ENCODE peak calls at places on chromosomes 5 and 9, in nine cellular contexts. T, Y, R, I, D, G, X, F and P are unnamed samples.

GRCh38 chr5:132204736-132205135 is 22.9 kb downstream of the P4HA2 start:
- DNase-seq in Y (no peak), X (no peak), R (no peak), F (no peak), T (no peak), D (no peak), G (no peak), I (no peak), P (no peak)

GRCh38 chr5:151772868-151773561 is 1.3 kb downstream of the G3BP1 start:
- DNase-seq in T (no peak), F (no peak), Y (no peak), D (peak; percentile 25), I (no peak), X (peak; percentile 43), G (no peak), R (no peak), P (peak; percentile 77)

GRCh38 chr5:67289763-67290521 is 93.3 kb upstream of the CD180 start:
- DNase-seq in T (no peak), D (no peak), R (peak; percentile 23), F (no peak), G (no peak), I (no peak), X (no peak), Y (no peak), P (no peak)

GRCh38 chr9:35226685-35227084 is 64.9 kb downstream of the UNC13B start:
- DNase-seq in I (no peak), X (peak; percentile 7), T (no peak), R (no peak), Y (no peak), G (no peak), D (no peak), F (no peak), P (no peak)

GRCh38 chr9:122394265-122395242 is 23.7 kb downstream of the PTGS1 start:
- DNase-seq in X (no peak), T (no peak), I (no peak), F (peak; percentile 6), R (peak; percentile 59), G (no peak), D (no peak), Y (no peak), P (peak; percentile 93)

GRCh38 chr5:135980650-135981049 is 25.9 kb upstream of the LECT2 start:
- DNase-seq in T (no peak), X (no peak), G (no peak), F (no peak), I (no peak), R (no peak), D (no peak), Y (no peak), P (peak; percentile 47)

GRCh38 chr5:125526940-125527339 is 780.5 kb upstream of the ZNF608 start:
- DNase-seq in F (no peak), T (no peak), I (no peak), G (no peak), X (peak; percentile 4), Y (no peak), D (no peak), R (no peak), P (peak; percentile 16)

GRCh38 chr5:176447982-176448608 is at the start of gene FAF2:
- DNase-seq in T (peak; percentile 99), I (peak; percentile 97), F (peak; percentile 100), R (peak; percentile 95), X (peak; percentile 98), Y (peak; percentile 97), D (peak; percentile 99), G (peak; percentile 100), P (peak; percentile 99)

GRCh38 chr5:139104577-139105271 is 93.4 kb downstream of the SIL1 start:
- DNase-seq in D (no peak), I (no peak), Y (no peak), F (no peak), G (no peak), R (peak; percentile 59), T (no peak), X (peak; percentile 65), P (peak; percentile 97)

GRCh38 chr9:133351908-133352634 is 4.1 kb downstream of the RPL7A start:
- DNase-seq in T (peak; percentile 83), Y (no peak), D (peak; percentile 69), X (peak; percentile 83), F (peak; percentile 69), G (no peak), I (peak; percentile 44), R (no peak), P (peak; percentile 78)

GRCh38 chr9:135371535-135371934 is 108.0 kb upstream of the PPP1R26 start:
- DNase-seq in G (no peak), R (no peak), T (no peak), F (no peak), Y (no peak), X (no peak), I (no peak), D (no peak), P (no peak)

GRCh38 chr5:74130141-74130897 is 504.3 kb downstream of the ARHGEF28 start:
- DNase-seq in R (no peak), G (no peak), D (no peak), T (no peak), F (no peak), Y (no peak), I (no peak), X (no peak), P (no peak)

GRCh38 chr9:98568234-98568922 is 140.4 kb downstream of the GABBR2 start:
- DNase-seq in R (no peak), F (no peak), D (no peak), I (no peak), X (no peak), G (no peak), T (no peak), Y (no peak), P (no peak)